ENCODE peak calls at places on chromosomes 3 and 15, in six cellular contexts. G is tibial nerve, C is GM06990, Z is body of pancreas, M is SK-N-SH, N is sigmoid colon. L is an unnamed sample. For H3K27me3, the result is how much of the 10 kb centered on the place peaks cover.

GRCh38 chr3:47000198-47000815 is 20.8 kb downstream of the NBEAL2 start:
- DNase-seq in G (no peak), C (no peak), Z (no peak), M (peak), N (no peak), L (no peak)

GRCh38 chr3:153219147-153219546 is 57.1 kb downstream of the RAP2B start:
- DNase-seq in G (no peak), C (no peak), Z (no peak), M (no peak), N (no peak), L (no peak)

GRCh38 chr3:70264122-70264780 is 48.2 kb downstream of the MDFIC2 start:
- DNase-seq in G (no peak), C (no peak), Z (peak), M (no peak), N (no peak), L (no peak)

GRCh38 chr3:148178508-148178907 is 519.2 kb upstream of the AGTR1 start:
- DNase-seq in G (no peak), C (no peak), Z (no peak), M (no peak), N (no peak), L (peak)

GRCh38 chr3:47865192-47865591 is 62.3 kb downstream of the DHX30 start:
- DNase-seq in G (no peak), C (no peak), Z (no peak), M (no peak), N (no peak), L (no peak)

GRCh38 chr15:99450896-99451358 is 114.9 kb upstream of the MEF2A start:
- DNase-seq in G (peak), C (peak), Z (peak), M (no peak), N (peak), L (peak)

GRCh38 chr3:13234155-13234505 is 160.9 kb upstream of the IQSEC1 start:
- DNase-seq in G (no peak), C (no peak), Z (no peak), M (peak), N (no peak), L (no peak)

GRCh38 chr3:159806412-159806811 is 182.2 kb upstream of the IL12A start:
- DNase-seq in G (no peak), C (no peak), Z (no peak), M (no peak), N (peak), L (no peak)

GRCh38 chr3:146160233-146160963 is 586 bp downstream of the PLOD2 start:
- DNase-seq in G (peak), C (no peak), Z (peak), M (peak), N (peak), L (peak)

GRCh38 chr3:167067844-167068161 is 312.3 kb downstream of the ZBBX start:
- DNase-seq in G (no peak), C (no peak), Z (no peak), M (no peak), N (no peak), L (no peak)

GRCh38 chr3:142794510-142794909 is 70.7 kb downstream of the TRPC1 start:
- DNase-seq in G (no peak), C (no peak), Z (no peak), M (no peak), N (no peak), L (no peak)

GRCh38 chr3:101095703-101096102 is 102.5 kb upstream of the ABI3BP start:
- DNase-seq in G (no peak), C (no peak), Z (no peak), M (no peak), N (no peak), L (no peak)

GRCh38 chr15:98776607-98777281 is 128.4 kb downstream of the IGF1R start:
- DNase-seq in G (peak), C (peak), Z (peak), M (no peak), N (no peak), L (peak)

GRCh38 chr15:89379423-89379735 is 44.8 kb upstream of the POLG start:
- DNase-seq in G (no peak), C (no peak), Z (no peak), M (no peak), N (no peak), L (no peak)

GRCh38 chr3:14605070-14605469 is 46.5 kb upstream of the CCDC174 start:
- DNase-seq in G (no peak), C (no peak), Z (no peak), M (no peak), N (no peak), L (no peak)

GRCh38 chr3:48436855-48437254 is 3.1 kb downstream of the CCDC51 start:
- DNase-seq in G (no peak), C (no peak), Z (no peak), M (no peak), N (no peak), L (no peak)

GRCh38 chr3:87311309-87311708 is 34.9 kb upstream of the POU1F1 start:
- DNase-seq in G (no peak), C (no peak), Z (no peak), M (no peak), N (no peak), L (no peak)

GRCh38 chr3:147393261-147393964 is 12.9 kb downstream of the ZIC4 start:
- DNase-seq in G (no peak), C (no peak), Z (no peak), M (peak), N (peak), L (no peak)

GRCh38 chr3:149970716-149971402 is at the start of gene PFN2:
- DNase-seq in G (peak), C (peak), Z (peak), M (peak), N (peak), L (peak)

GRCh38 chr15:95169701-95170459 is 938.5 kb downstream of the MCTP2 start:
- DNase-seq in G (peak), C (no peak), Z (peak), M (no peak), N (peak), L (no peak)

GRCh38 chr3:191292243-191292642 is 37.0 kb upstream of the CCDC50 start:
- DNase-seq in G (no peak), C (no peak), Z (no peak), M (no peak), N (no peak), L (no peak)

GRCh38 chr3:63960048-63960711 is 48.0 kb upstream of the SCAANT1 start:
- DNase-seq in G (peak), C (no peak), Z (peak), M (no peak), N (no peak), L (no peak)

GRCh38 chr3:134236505-134236904 is 14.2 kb downstream of the RYK start:
- DNase-seq in G (no peak), C (no peak), Z (no peak), M (no peak), N (no peak), L (no peak)

GRCh38 chr15:39261397-39261796 is 319.5 kb upstream of the THBS1 start:
- DNase-seq in G (no peak), C (no peak), Z (no peak), M (no peak), N (no peak), L (no peak)

GRCh38 chr15:33547876-33548275 is 237.1 kb downstream of the RYR3 start:
- DNase-seq in G (no peak), C (no peak), Z (peak), M (no peak), N (no peak), L (peak)

GRCh38 chr3:33377931-33378330 is 62.3 kb downstream of the UBP1 start:
- DNase-seq in G (no peak), C (no peak), Z (no peak), M (no peak), N (no peak), L (no peak)

GRCh38 chr3:46960081-46960701 is 16.4 kb downstream of the CCDC12 start:
- DNase-seq in G (no peak), C (no peak), Z (peak), M (peak), N (no peak), L (no peak)

GRCh38 chr3:127037971-127038446 is 55.1 kb downstream of the PLXNA1 start:
- DNase-seq in G (no peak), C (no peak), Z (peak), M (no peak), N (peak), L (no peak)

GRCh38 chr15:69979269-69979668 is 118.4 kb downstream of the TLE3 start:
- DNase-seq in G (no peak), C (peak), Z (peak), M (no peak), N (no peak), L (peak)

GRCh38 chr15:90174140-90174891 is 26.8 kb upstream of the SEMA4B start:
- DNase-seq in G (peak), C (no peak), Z (peak), M (peak), N (peak), L (peak)

GRCh38 chr15:66050264-66050663 is 181.0 kb downstream of the RAB11A start:
- DNase-seq in G (no peak), C (no peak), Z (no peak), M (no peak), N (no peak), L (no peak)

GRCh38 chr15:66057089-66057488 is 187.8 kb downstream of the RAB11A start:
- DNase-seq in G (no peak), C (no peak), Z (no peak), M (no peak), N (no peak), L (no peak)

DNA sequence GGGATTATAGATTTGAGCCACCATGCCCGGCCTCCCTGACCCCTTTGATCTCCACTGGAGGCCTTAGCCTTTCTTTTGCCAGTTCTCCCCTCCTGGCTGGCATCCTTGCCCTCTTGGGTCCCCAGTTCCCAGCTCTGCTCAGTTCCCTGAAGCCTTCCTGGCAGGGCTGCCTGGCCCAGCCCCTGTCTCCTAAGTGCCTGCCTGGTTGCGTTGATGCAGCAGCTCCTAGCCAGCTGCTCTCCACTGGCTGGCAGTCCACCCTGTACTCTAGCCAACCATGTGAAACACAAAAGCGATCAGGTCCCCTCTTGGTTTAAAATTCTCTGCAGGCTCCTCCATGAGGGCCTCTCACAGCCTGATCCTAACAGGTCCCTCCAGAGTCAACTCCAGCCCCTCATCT is 184.7 kb downstream of the RAB11A start:
- DNase-seq in G (no peak), C (no peak), Z (no peak), M (no peak), N (no peak), L (no peak)
- H3K27me3 ChIP-seq in G (under half), C (under half), Z (under half), M (under half), N (under half), L (under half)

DNA sequence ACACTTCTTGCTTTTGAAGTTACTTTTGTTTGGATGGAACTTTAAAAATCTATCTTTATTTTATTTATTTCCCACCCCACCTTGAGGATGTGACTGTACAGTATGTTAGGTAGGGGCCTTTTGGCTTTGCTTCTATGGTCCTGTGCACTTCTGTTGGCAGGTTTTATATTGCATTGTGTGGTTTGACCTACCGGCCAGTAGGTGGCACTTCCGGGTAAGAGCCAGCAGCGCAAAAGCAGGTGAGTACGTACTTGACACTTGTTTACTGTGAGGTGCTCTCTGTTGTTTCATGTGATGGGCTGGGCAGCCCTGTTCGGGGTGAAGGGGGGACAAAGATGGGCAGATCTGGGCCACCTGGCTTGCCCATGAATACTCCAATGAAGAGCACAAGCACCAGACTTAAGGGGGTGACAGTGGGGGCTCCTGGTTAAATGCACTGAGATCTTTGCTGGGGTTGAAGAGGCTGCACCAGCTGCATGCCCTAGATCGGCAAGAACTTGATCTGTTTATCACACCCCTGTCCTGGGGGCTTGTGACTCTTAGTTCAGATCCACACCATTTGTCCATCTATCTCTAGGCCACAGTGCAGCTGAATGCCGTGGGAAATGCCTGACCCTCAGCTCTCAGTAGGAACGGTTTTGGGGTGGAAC is 131.6 kb downstream of the NLGN1 start:
- DNase-seq in G (no peak), C (peak), Z (peak), M (peak), N (no peak), L (peak)
- TF ChIP-seq CTCF in G (no peak), C (peak), Z (peak), M (peak), N (no peak), L (peak)

GRCh38 chr3:177881330-177881729 is 654.9 kb upstream of the KCNMB2 start:
- DNase-seq in G (no peak), C (no peak), Z (no peak), M (peak), N (no peak), L (no peak)

GRCh38 chr3:177885063-177885462 is 651.2 kb upstream of the KCNMB2 start:
- DNase-seq in G (no peak), C (no peak), Z (no peak), M (no peak), N (no peak), L (no peak)

GRCh38 chr3:177882124-177882648 is 654.0 kb upstream of the KCNMB2 start:
- DNase-seq in G (no peak), C (no peak), Z (no peak), M (no peak), N (no peak), L (no peak)

GRCh38 chr3:177887475-177887874 is 648.8 kb upstream of the KCNMB2 start:
- DNase-seq in G (no peak), C (no peak), Z (no peak), M (no peak), N (no peak), L (no peak)

GRCh38 chr3:177883957-177884356 is 652.3 kb upstream of the KCNMB2 start:
- DNase-seq in G (no peak), C (no peak), Z (no peak), M (no peak), N (no peak), L (no peak)
- H3K27me3 ChIP-seq in G (under half), C (under half), Z (under half), M (under half), N (under half), L (under half)

GRCh38 chr15:37931321-37931720 is 3.1 kb upstream of the TMCO5A start:
- DNase-seq in G (no peak), C (no peak), Z (no peak), M (no peak), N (no peak), L (no peak)

GRCh38 chr15:37921527-37922385 is 12.7 kb upstream of the TMCO5A start:
- DNase-seq in G (no peak), C (no peak), Z (no peak), M (no peak), N (no peak), L (no peak)

GRCh38 chr15:37931868-37932267 is 2.6 kb upstream of the TMCO5A start:
- DNase-seq in G (no peak), C (no peak), Z (no peak), M (no peak), N (no peak), L (no peak)

GRCh38 chr15:37926136-37926535 is 8.3 kb upstream of the TMCO5A start:
- DNase-seq in G (no peak), C (no peak), Z (no peak), M (no peak), N (no peak), L (no peak)
- TF ChIP-seq CTCF in G (no peak), C (no peak), Z (no peak), M (no peak), N (no peak), L (no peak)

DNA sequence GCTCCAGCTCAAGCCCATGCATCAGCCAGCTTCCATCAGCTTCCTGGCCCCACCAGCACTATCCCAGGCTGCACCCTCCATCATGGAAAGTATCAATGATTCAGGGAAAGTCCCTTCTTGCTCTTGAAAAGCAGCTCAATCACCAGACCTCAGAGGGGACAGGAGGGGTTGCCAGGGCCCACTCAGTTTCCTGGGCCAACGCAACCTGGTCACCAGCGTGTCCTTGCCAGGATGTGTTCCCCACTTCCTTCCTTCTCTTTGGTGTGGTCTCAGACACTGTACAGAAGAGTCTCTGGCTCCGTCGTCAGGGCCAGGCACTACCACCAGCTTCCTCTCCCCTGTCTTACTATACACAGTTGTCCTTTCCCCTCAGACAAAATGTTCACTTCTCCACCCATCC is 3.0 kb downstream of the HDC start:
- DNase-seq in G (no peak), C (no peak), Z (no peak), M (no peak), N (no peak), L (no peak)
- H3K27me3 ChIP-seq in G (under half), C (under half), Z (under half), M (under half), N (under half), L (half or more)

L was measured in cardiac muscle cell.